ENCODE peak calls at places on chromosomes 11 and 22, in nine cellular contexts. H is IMR-90, U is ascending aorta, P is K562, A is tibial nerve, B is uterus, R is astrocyte, Y is tibial artery, W is PC-9. D is an unnamed sample.

GRCh38 chr11:18748766-18749375 is 22.9 kb upstream of the IGSF22 start:
- DNase-seq in H (peak; percentile 37), A (no peak), Y (no peak), R (peak; percentile 60), P (no peak), W (no peak), U (no peak), B (no peak), D (no peak)

GRCh38 chr11:37786214-37786755 is 1188.2 kb upstream of the RAG2 start:
- DNase-seq in B (no peak), Y (no peak), P (no peak), A (no peak), R (peak; percentile 92), H (peak; percentile 74), W (no peak), U (no peak), D (peak; percentile 42)

GRCh38 chr11:126082251-126083109 is 19.8 kb upstream of the CDON start:
- DNase-seq in U (no peak), W (no peak), Y (peak; percentile 70), A (no peak), H (no peak), B (no peak), P (no peak), R (no peak), D (no peak)

GRCh38 chr22:35739642-35740041 is 22.0 kb downstream of the APOL5 start:
- DNase-seq in U (no peak), H (no peak), B (no peak), W (no peak), R (no peak), Y (peak; percentile 54), A (peak; percentile 34), P (peak; percentile 11), D (no peak)

GRCh38 chr11:114163231-114163631 is 103.7 kb downstream of the ZBTB16 start:
- DNase-seq in B (peak; percentile 80), Y (no peak), U (no peak), R (peak; percentile 29), A (peak; percentile 73), P (no peak), W (no peak), H (peak; percentile 5), D (peak; percentile 56)

GRCh38 chr11:74057251-74058151 is 48.6 kb upstream of the UCP3 start:
- DNase-seq in A (no peak), W (peak; percentile 62), U (no peak), B (no peak), P (peak; percentile 50), H (peak; percentile 88), R (peak; percentile 81), Y (no peak), D (no peak)

GRCh38 chr22:18031670-18032454 is 7.5 kb upstream of the MICAL3 start:
- DNase-seq in A (no peak), B (peak; percentile 66), W (peak; percentile 90), U (no peak), P (no peak), Y (no peak), R (peak; percentile 94), H (peak; percentile 97), D (peak; percentile 94)

GRCh38 chr22:32684148-32684821 is 117.2 kb upstream of the TIMP3 start:
- DNase-seq in R (no peak), W (no peak), Y (no peak), B (no peak), A (no peak), U (no peak), P (no peak), H (peak; percentile 38), D (no peak)

DNA sequence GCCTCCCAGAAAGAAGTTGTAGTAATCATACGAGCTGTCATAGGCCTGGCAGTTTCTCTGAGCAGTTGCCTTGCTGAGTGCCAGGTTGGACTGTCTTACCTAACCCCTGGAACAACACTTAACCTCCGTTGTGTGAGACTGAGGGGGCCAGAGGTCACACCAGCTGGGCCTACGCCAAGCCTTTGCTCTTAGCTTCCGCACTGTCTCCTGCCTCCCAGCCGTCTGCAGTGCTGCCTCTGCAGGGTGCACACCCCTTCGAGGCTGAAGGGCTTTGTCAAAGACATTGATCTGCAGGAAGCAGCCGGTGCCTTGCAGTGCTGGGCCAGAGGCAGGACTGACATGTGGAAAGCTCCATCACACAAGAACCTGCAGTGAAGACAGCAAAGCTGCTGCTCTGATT is 16.7 kb downstream of the TAB1 start:
- DNase-seq in B (no peak), H (no peak), W (no peak), P (no peak), U (no peak), Y (no peak), R (no peak), A (no peak), D (no peak)
- H3K27ac ChIP-seq in B (no peak overlapping the region), H (no peak overlapping the region), W (no peak overlapping the region), P (no peak overlapping the region), U (no peak overlapping the region), Y (no peak overlapping the region), R (no peak overlapping the region), A (no peak overlapping the region), D (no peak overlapping the region)

GRCh38 chr11:120538707-120539106 is 27.2 kb downstream of the GRIK4 start:
- DNase-seq in P (no peak), H (no peak), B (no peak), U (no peak), W (no peak), R (no peak), A (no peak), Y (no peak), D (no peak)

GRCh38 chr11:120536797-120537169 is 25.2 kb downstream of the GRIK4 start:
- DNase-seq in R (no peak), A (no peak), Y (no peak), P (no peak), W (no peak), B (no peak), H (no peak), U (no peak), D (no peak)

GRCh38 chr11:120539681-120540369 is 28.3 kb downstream of the GRIK4 start:
- DNase-seq in A (no peak), W (peak; percentile 71), H (peak; percentile 67), P (no peak), U (no peak), R (peak; percentile 77), Y (no peak), B (no peak), D (peak; percentile 37)

GRCh38 chr11:120536091-120536796 is 24.7 kb downstream of the GRIK4 start:
- DNase-seq in Y (no peak), A (no peak), P (no peak), H (no peak), W (no peak), U (no peak), R (no peak), B (no peak), D (no peak)

DNA sequence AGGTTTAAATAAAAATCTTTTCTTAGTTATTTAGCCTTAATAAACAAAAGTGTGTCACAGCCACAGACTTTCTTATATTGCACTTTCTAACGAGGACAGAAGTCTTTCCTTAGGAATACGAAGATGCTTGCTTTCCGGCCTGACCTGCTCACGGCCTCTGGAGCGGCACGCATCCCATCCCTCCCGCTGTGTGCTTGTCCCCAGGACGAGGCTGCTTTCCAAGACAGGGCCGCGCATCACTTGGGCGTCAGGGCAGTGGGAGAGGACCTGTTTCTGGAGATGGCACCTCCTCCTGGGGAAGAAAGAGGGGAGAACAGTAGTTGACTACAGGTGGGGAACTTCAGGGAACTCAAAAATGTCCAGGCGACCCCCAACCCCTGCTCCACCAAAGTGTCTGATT is 26.4 kb downstream of the GRIK4 start:
- DNase-seq in W (no peak), P (no peak), R (no peak), A (no peak), Y (no peak), H (no peak), B (no peak), U (no peak), D (no peak)
- TF ChIP-seq CTCF in W (no peak), P (no peak), R (no peak), A (no peak), Y (no peak), H (no peak), B (no peak), U (no peak), D (no peak)

DNA sequence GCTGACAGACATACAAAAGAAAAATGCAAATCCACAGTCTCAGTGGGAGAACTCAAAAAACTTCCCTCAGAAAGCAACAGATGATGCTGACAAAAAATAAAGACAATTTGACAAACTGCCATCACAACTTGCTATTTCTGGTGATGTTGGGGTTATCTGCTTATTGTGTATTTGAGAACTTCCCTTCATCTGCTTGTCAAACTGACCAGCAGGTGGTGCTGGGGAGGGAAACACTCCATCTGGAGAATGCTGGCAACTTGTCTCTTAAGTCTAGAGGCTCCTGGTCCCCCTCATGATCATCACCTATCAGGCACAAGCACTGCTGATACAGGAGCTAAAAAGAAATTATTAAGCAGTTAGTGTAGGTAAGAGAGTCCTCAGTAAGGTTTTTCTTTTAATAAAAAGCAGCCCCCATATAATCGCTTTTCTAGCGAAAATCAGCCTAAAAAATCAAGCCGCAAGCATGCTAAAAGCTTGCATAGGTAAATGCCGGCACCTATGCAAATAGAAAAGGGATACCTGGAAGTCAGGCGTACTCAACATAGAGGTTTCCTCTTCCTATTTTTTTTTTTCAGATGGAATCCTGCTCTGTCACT is 9.8 kb upstream of the FAM111B start:
- DNase-seq in B (peak; percentile 32), P (peak; percentile 16), A (peak; percentile 77), R (peak; percentile 24), U (no peak), W (no peak), Y (peak; percentile 61), H (peak; percentile 62), D (no peak)
- H3K4me1 ChIP-seq in B (no peaks in the 10 kb centered on the region), P (peaks cover 2% of the 10 kb centered on the region), A (peaks cover 5% of the 10 kb centered on the region), R (peaks cover 4% of the 10 kb centered on the region), U (no peaks in the 10 kb centered on the region), W (no peaks in the 10 kb centered on the region), Y (peaks cover 7% of the 10 kb centered on the region), H (no peaks in the 10 kb centered on the region), D (no peaks in the 10 kb centered on the region)

GRCh38 chr11:61833478-61833877 is 5.4 kb downstream of the FADS2 start:
- DNase-seq in P (no peak), Y (no peak), A (no peak), H (no peak), R (no peak), U (no peak), B (no peak), W (no peak), D (no peak)

GRCh38 chr11:61832758-61833157 is 4.7 kb downstream of the FADS2 start:
- DNase-seq in R (no peak), B (no peak), Y (no peak), P (no peak), H (no peak), U (no peak), A (no peak), W (no peak), D (no peak)

GRCh38 chr11:61835663-61836024 is 7.5 kb downstream of the FADS2 start:
- DNase-seq in B (no peak), R (no peak), A (no peak), H (no peak), W (no peak), P (no peak), U (no peak), Y (no peak), D (no peak)

GRCh38 chr11:61833926-61834277 is 5.8 kb downstream of the FADS2 start:
- DNase-seq in R (no peak), A (no peak), H (no peak), B (no peak), U (no peak), W (no peak), Y (no peak), P (no peak), D (no peak)

DNA sequence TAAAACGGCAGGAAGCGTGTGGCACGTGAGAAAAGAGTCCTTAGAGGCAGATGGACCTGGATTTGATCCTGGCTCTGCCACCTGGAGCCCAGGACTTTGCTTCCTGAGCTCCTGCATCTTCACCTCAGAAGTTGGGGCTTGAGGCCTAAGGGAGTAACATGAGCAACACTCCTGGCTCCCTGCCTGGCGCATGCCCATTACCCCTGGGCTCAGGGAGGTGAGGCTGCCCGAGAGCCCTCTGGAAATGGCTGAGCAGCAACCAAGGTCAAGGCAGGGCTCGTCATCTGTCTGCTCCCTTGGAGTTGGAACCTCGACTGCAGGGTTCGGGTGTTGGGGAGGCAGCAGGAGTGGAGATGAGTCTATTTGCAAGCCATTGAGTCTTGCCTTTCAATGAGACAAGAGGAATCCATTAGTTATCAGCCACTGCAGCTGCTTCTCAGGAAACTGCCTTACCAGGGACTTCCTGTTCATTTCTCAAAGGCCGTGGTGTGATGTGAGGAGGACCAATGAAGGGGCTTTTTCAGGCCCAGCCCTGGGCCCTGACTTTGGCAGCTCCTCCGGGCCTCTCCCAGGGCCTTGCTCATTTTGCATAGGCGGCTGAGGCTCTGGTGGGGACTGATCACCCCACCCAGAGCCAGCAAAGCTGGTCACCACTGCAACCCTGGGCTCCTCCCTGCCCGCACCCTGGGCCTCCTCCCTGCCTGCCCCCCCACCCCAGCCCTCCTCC is 6.3 kb downstream of the FADS2 start:
- DNase-seq in W (no peak), P (peak; percentile 93), U (no peak), R (peak; percentile 76), B (peak; percentile 64), A (peak; percentile 35), Y (peak; percentile 69), H (peak; percentile 47), D (no peak)
- H3K27ac ChIP-seq in W (no peak overlapping the region), P (peak overlapping the region; percentile 100), U (peak overlapping the region; percentile 92), R (peak overlapping the region; percentile 4), B (peak overlapping the region; percentile 80), A (peak overlapping the region; percentile 64), Y (peak overlapping the region; percentile 92), H (peak overlapping the region; percentile 5), D (peak overlapping the region; percentile 8)